ENCODE peak calls at places on chromosomes 5 and 9, in four cellular contexts. D, R, I and H are unnamed samples.
A peak's percentile ranks its signal among the peaks of the same experiment; 100 is the strongest.

GRCh38 chr5:13898569-13898968 is 45.9 kb downstream of the DNAH5 start:
- DNase-seq in I (no peak), D (no peak), R (no peak), H (no peak)

GRCh38 chr5:79962580-79963222 is 28.4 kb downstream of the MTX3 start:
- DNase-seq in D (no peak), R (peak; percentile 78), I (no peak), H (no peak)

GRCh38 chr9:16871358-16872151 is 1.1 kb upstream of the BNC2 start:
- DNase-seq in R (peak; percentile 9), I (no peak), D (no peak), H (peak; percentile 8)

GRCh38 chr5:148685520-148686134 is 31.3 kb upstream of the HTR4 start:
- DNase-seq in I (no peak), D (no peak), R (no peak), H (no peak)

GRCh38 chr9:70405808-70406445 is 8.5 kb downstream of the KLF9 start:
- DNase-seq in R (no peak), I (no peak), D (no peak), H (no peak)

GRCh38 chr5:134111741-134112647 is 2.5 kb upstream of the TCF7 start:
- DNase-seq in I (no peak), D (no peak), R (peak; percentile 68), H (no peak)

GRCh38 chr5:178527458-178528307 is 62.5 kb downstream of the COL23A1 start:
- DNase-seq in R (no peak), D (no peak), I (no peak), H (no peak)

GRCh38 chr5:67799732-67800234 is 415.8 kb upstream of the PIK3R1 start:
- DNase-seq in I (no peak), D (no peak), R (no peak), H (no peak)

GRCh38 chr5:132391247-132391646 is 21.7 kb downstream of the SLC22A5 start:
- DNase-seq in R (no peak), D (no peak), I (no peak), H (no peak)

GRCh38 chr5:30279237-30279636 is 914.2 kb upstream of the CDH6 start:
- DNase-seq in D (no peak), I (no peak), R (no peak), H (no peak)

GRCh38 chr5:102975457-102976182 is 144.3 kb downstream of the GIN1 start:
- DNase-seq in I (no peak), R (no peak), D (no peak), H (no peak)

GRCh38 chr9:111106202-111106601 is 67.9 kb upstream of the LPAR1 start:
- DNase-seq in R (no peak), D (no peak), I (no peak), H (no peak)

GRCh38 chr5:36208786-36209185 is 32.9 kb downstream of the NADK2 start:
- DNase-seq in D (no peak), R (no peak), I (no peak), H (no peak)

GRCh38 chr5:139903805-139904565 is 108.4 kb downstream of the PSD2 start:
- DNase-seq in R (peak; percentile 12), D (no peak), I (no peak), H (peak; percentile 48)

GRCh38 chr5:56862909-56863308 is 46.5 kb upstream of the SETD9 start:
- DNase-seq in I (no peak), R (no peak), D (no peak), H (no peak)

GRCh38 chr5:147746986-147747385 is 35.5 kb downstream of the JAKMIP2 start:
- DNase-seq in I (no peak), R (no peak), D (no peak), H (no peak)

GRCh38 chr5:57509501-57510260 is 27.1 kb upstream of the ACTBL2 start:
- DNase-seq in I (no peak), D (no peak), R (no peak), H (no peak)

GRCh38 chr5:168782172-168782571 is 203.0 kb upstream of the PANK3 start:
- DNase-seq in I (no peak), R (no peak), D (no peak), H (no peak)

GRCh38 chr5:123610665-123611406 is 98.9 kb downstream of the CSNK1G3 start:
- DNase-seq in D (peak; percentile 6), R (peak; percentile 32), I (no peak), H (peak; percentile 63)

GRCh38 chr5:14187660-14188059 is 44.5 kb downstream of the TRIO start:
- DNase-seq in D (no peak), I (no peak), R (no peak), H (no peak)

GRCh38 chr5:158375531-158375930 is 516.6 kb upstream of the CLINT1 start:
- DNase-seq in R (no peak), D (no peak), I (no peak), H (no peak)

GRCh38 chr5:114184006-114184405 is 177.9 kb upstream of the KCNN2 start:
- DNase-seq in D (no peak), I (no peak), R (no peak), H (no peak)

GRCh38 chr5:58629190-58630159 is 46.6 kb downstream of the RAB3C start:
- DNase-seq in R (no peak), I (no peak), D (no peak), H (no peak)

GRCh38 chr5:72195581-72195980 is 88.3 kb downstream of the MAP1B start:
- DNase-seq in I (no peak), D (no peak), R (no peak), H (no peak)

GRCh38 chr5:160045004-160045403 is 36.1 kb downstream of the TTC1 start:
- DNase-seq in D (no peak), R (no peak), I (no peak), H (no peak)

GRCh38 chr9:109013678-109014145 is 413 bp upstream of the CTNNAL1 start:
- DNase-seq in R (no peak), D (no peak), I (no peak), H (no peak)

GRCh38 chr5:35484241-35484640 is 133.4 kb upstream of the SPEF2 start:
- DNase-seq in D (no peak), I (no peak), R (no peak), H (no peak)

GRCh38 chr9:87499455-87500015 is 1.9 kb downstream of the DAPK1 start:
- DNase-seq in D (no peak), R (no peak), I (no peak), H (no peak)

GRCh38 chr5:169609716-169610115 is 26.1 kb downstream of the SPDL1 start:
- DNase-seq in R (no peak), D (no peak), I (no peak), H (no peak)

GRCh38 chr9:133396952-133397351 is 20.8 kb downstream of the STKLD1 start:
- DNase-seq in D (no peak), R (no peak), I (no peak), H (no peak)

GRCh38 chr9:87320485-87320884 is 177.2 kb upstream of the DAPK1 start:
- DNase-seq in I (no peak), D (no peak), R (no peak), H (no peak)

GRCh38 chr5:153782589-153783238 is 256.0 kb downstream of the FAM114A2 start:
- DNase-seq in D (no peak), I (no peak), R (no peak), H (no peak)

GRCh38 chr9:122742003-122742402 is at the start of gene OR1L6:
- DNase-seq in D (no peak), R (no peak), I (no peak), H (no peak)

GRCh38 chr5:172064766-172065165 is 58.3 kb upstream of the FBXW11 start:
- DNase-seq in R (no peak), D (no peak), I (no peak), H (no peak)

GRCh38 chr9:30012622-30013021 is 2371.8 kb upstream of the ACO1 start:
- DNase-seq in I (no peak), R (no peak), D (no peak), H (no peak)

GRCh38 chr9:135068776-135069415 is 18.6 kb upstream of the OLFM1 start:
- DNase-seq in D (no peak), I (no peak), R (no peak), H (no peak)

GRCh38 chr5:83964235-83964634 is 243.6 kb upstream of the HAPLN1 start:
- DNase-seq in I (no peak), D (no peak), R (no peak), H (no peak)

GRCh38 chr5:31854625-31855526 is 215.9 kb downstream of the PDZD2 start:
- DNase-seq in I (no peak), R (peak; percentile 25), D (no peak), H (peak; percentile 63)

GRCh38 chr9:104094534-104095020 is 468 bp downstream of the SMC2 start:
- DNase-seq in I (no peak), D (no peak), R (no peak), H (no peak)